ENCODE peak calls at places on chromosomes 13 and 19, in nine cellular contexts. S, M, V, Q, U, H, N, O and I are unnamed samples.

GRCh38 chr19:47428177-47428894 is 9.0 kb upstream of the MEIS3 start:
- DNase-seq in S (peak), M (peak), V (peak), Q (peak), U (peak), H (peak), N (peak), O (peak), I (peak)

GRCh38 chr19:44552324-44552723 is 22.8 kb upstream of the CEACAM20 start:
- DNase-seq in S (no peak), M (no peak), V (peak), Q (no peak), U (peak), H (peak), N (peak), O (no peak), I (no peak)

GRCh38 chr19:1668339-1669123 is 16.1 kb upstream of the TCF3 start:
- DNase-seq in S (no peak), M (peak), V (peak), Q (no peak), U (no peak), H (no peak), N (peak), O (no peak), I (no peak)

GRCh38 chr19:9309974-9310446 is 372 bp upstream of the ZNF699 start:
- DNase-seq in S (no peak), M (peak), V (no peak), Q (no peak), U (peak), H (peak), N (peak), O (no peak), I (no peak)

GRCh38 chr13:46521921-46522691 is 30.9 kb upstream of the LRCH1 start:
- DNase-seq in S (no peak), M (no peak), V (no peak), Q (no peak), U (no peak), H (no peak), N (no peak), O (no peak), I (no peak)

GRCh38 chr13:42420304-42420703 is 148.4 kb downstream of the AKAP11 start:
- DNase-seq in S (peak), M (no peak), V (peak), Q (peak), U (no peak), H (no peak), N (no peak), O (no peak), I (no peak)

GRCh38 chr13:59677966-59678814 is 485.5 kb downstream of the DIAPH3 start:
- DNase-seq in S (no peak), M (no peak), V (no peak), Q (peak), U (peak), H (peak), N (no peak), O (no peak), I (no peak)

GRCh38 chr19:17332677-17333581 is 1.7 kb downstream of the ANO8 start:
- DNase-seq in S (no peak), M (no peak), V (peak), Q (no peak), U (peak), H (peak), N (no peak), O (peak), I (no peak)

GRCh38 chr13:99086149-99086868 is 108.4 kb upstream of the DOCK9 start:
- DNase-seq in S (peak), M (peak), V (peak), Q (peak), U (peak), H (peak), N (peak), O (peak), I (peak)

GRCh38 chr19:4343845-4344713 is 717 bp downstream of the MPND start:
- DNase-seq in S (no peak), M (no peak), V (no peak), Q (no peak), U (peak), H (no peak), N (no peak), O (no peak), I (no peak)

GRCh38 chr19:17035842-17036424 is 9.3 kb upstream of the CPAMD8 start:
- DNase-seq in S (no peak), M (no peak), V (no peak), Q (no peak), U (peak), H (peak), N (no peak), O (no peak), I (no peak)

GRCh38 chr13:102582256-102582655 is 14.5 kb upstream of the TPP2 start:
- DNase-seq in S (no peak), M (no peak), V (no peak), Q (no peak), U (no peak), H (no peak), N (no peak), O (no peak), I (no peak)

GRCh38 chr19:35539850-35540249 is 5.6 kb upstream of the TMEM147 start:
- DNase-seq in S (no peak), M (no peak), V (no peak), Q (no peak), U (no peak), H (no peak), N (no peak), O (no peak), I (no peak)

GRCh38 chr19:8392017-8392591 is 1.9 kb downstream of the RAB11B start:
- DNase-seq in S (no peak), M (peak), V (no peak), Q (no peak), U (no peak), H (peak), N (no peak), O (no peak), I (no peak)

GRCh38 chr13:30569901-30570576 is 47.7 kb upstream of the USPL1 start:
- DNase-seq in S (no peak), M (no peak), V (no peak), Q (no peak), U (peak), H (peak), N (no peak), O (no peak), I (no peak)

GRCh38 chr19:3367572-3368440 is 1.4 kb downstream of the NFIC start:
- DNase-seq in S (no peak), M (peak), V (no peak), Q (no peak), U (no peak), H (peak), N (no peak), O (no peak), I (no peak)

GRCh38 chr13:113351514-113352026 is 12.4 kb downstream of the GRTP1 start:
- DNase-seq in S (no peak), M (peak), V (no peak), Q (no peak), U (no peak), H (no peak), N (no peak), O (no peak), I (no peak)

GRCh38 chr19:36796714-36796999 is 24.1 kb upstream of the ZNF850 start:
- DNase-seq in S (no peak), M (no peak), V (no peak), Q (no peak), U (no peak), H (no peak), N (no peak), O (no peak), I (no peak)

GRCh38 chr13:75357576-75358295 is 124.2 kb downstream of the TBC1D4 start:
- DNase-seq in S (peak), M (no peak), V (peak), Q (no peak), U (peak), H (peak), N (peak), O (peak), I (peak)

GRCh38 chr13:82654851-82655517 is 1227.3 kb downstream of the SLITRK1 start:
- DNase-seq in S (no peak), M (peak), V (no peak), Q (peak), U (no peak), H (peak), N (no peak), O (no peak), I (no peak)

GRCh38 chr13:38530492-38530891 is 156.4 kb upstream of the FREM2 start:
- DNase-seq in S (no peak), M (no peak), V (no peak), Q (no peak), U (peak), H (peak), N (no peak), O (no peak), I (no peak)

GRCh38 chr19:42030605-42031004 is 36.6 kb upstream of the ATP1A3 start:
- DNase-seq in S (no peak), M (peak), V (no peak), Q (no peak), U (no peak), H (no peak), N (no peak), O (no peak), I (no peak)

GRCh38 chr13:52048516-52048915 is 24.0 kb downstream of the UTP14C start:
- DNase-seq in S (no peak), M (no peak), V (no peak), Q (no peak), U (no peak), H (peak), N (no peak), O (no peak), I (no peak)

GRCh38 chr19:5947435-5947834 is 30.5 kb downstream of the RANBP3 start:
- DNase-seq in S (no peak), M (peak), V (no peak), Q (peak), U (no peak), H (peak), N (no peak), O (no peak), I (no peak)

GRCh38 chr13:106499905-106500304 is 35.6 kb downstream of the EFNB2 start:
- DNase-seq in S (no peak), M (no peak), V (no peak), Q (no peak), U (peak), H (no peak), N (no peak), O (no peak), I (no peak)

GRCh38 chr13:20566424-20566916 is 487 bp upstream of the IFT88 start:
- DNase-seq in S (peak), M (no peak), V (no peak), Q (no peak), U (no peak), H (peak), N (peak), O (no peak), I (no peak)

GRCh38 chr13:51590966-51591627 is 6.8 kb downstream of the WDFY2 start:
- DNase-seq in S (no peak), M (no peak), V (no peak), Q (no peak), U (peak), H (peak), N (no peak), O (no peak), I (no peak)

GRCh38 chr13:106362637-106363036 is 172.8 kb downstream of the EFNB2 start:
- DNase-seq in S (no peak), M (no peak), V (no peak), Q (no peak), U (no peak), H (no peak), N (no peak), O (no peak), I (no peak)

GRCh38 chr19:2806736-2807378 is 12.8 kb upstream of the ZNF554 start:
- DNase-seq in S (no peak), M (no peak), V (no peak), Q (no peak), U (no peak), H (no peak), N (no peak), O (no peak), I (no peak)

GRCh38 chr19:58228584-58229254 is at the start of gene ZNF544:
- DNase-seq in S (peak), M (peak), V (peak), Q (peak), U (peak), H (peak), N (peak), O (peak), I (peak)

GRCh38 chr13:86425127-86425526 is 625.9 kb upstream of the SLITRK6 start:
- DNase-seq in S (no peak), M (no peak), V (no peak), Q (no peak), U (no peak), H (no peak), N (no peak), O (no peak), I (no peak)